ENCODE peak calls at places on chromosomes 13 and 19, in ten cellular contexts. One of them, this sample, is unnamed.

GRCh38 chr13:109744512-109745051 is 41.8 kb downstream of the IRS2 start:
- DNase-seq in keratinocyte: no peak
- DNase-seq in NCI-H2171: peak; percentile 30
- DNase-seq in AG04450: peak; percentile 81
- DNase-seq in heart right ventricle: peak; percentile 59
- DNase-seq in stimulated activated CD4-positive, alpha-beta T cell treated with anti-CD3 and anti-CD28 coated beads, Interleukin-12 subunit alpha, Interleukin-12 subunit beta, amount 100 ng/mL, for 24 hours: no peak
- DNase-seq in left kidney: peak; percentile 67
- DNase-seq in NCI-H2029: peak; percentile 64
- DNase-seq in lung: no peak
- DNase-seq in pancreas: no peak
- DNase-seq in this sample: no peak

GRCh38 chr19:4776436-4777205 is 14.9 kb upstream of the FEM1A start:
- DNase-seq in keratinocyte: no peak
- DNase-seq in NCI-H2171: no peak
- DNase-seq in AG04450: no peak
- DNase-seq in heart right ventricle: no peak
- DNase-seq in stimulated activated CD4-positive, alpha-beta T cell treated with anti-CD3 and anti-CD28 coated beads, Interleukin-12 subunit alpha, Interleukin-12 subunit beta, amount 100 ng/mL, for 24 hours: no peak
- DNase-seq in left kidney: no peak
- DNase-seq in NCI-H2029: no peak
- DNase-seq in lung: no peak
- DNase-seq in pancreas: no peak
- DNase-seq in this sample: no peak

GRCh38 chr13:75415720-75416119 is 66.2 kb downstream of the TBC1D4 start:
- DNase-seq in keratinocyte: no peak
- DNase-seq in NCI-H2171: no peak
- DNase-seq in AG04450: peak; percentile 26
- DNase-seq in heart right ventricle: no peak
- DNase-seq in stimulated activated CD4-positive, alpha-beta T cell treated with anti-CD3 and anti-CD28 coated beads, Interleukin-12 subunit alpha, Interleukin-12 subunit beta, amount 100 ng/mL, for 24 hours: no peak
- DNase-seq in left kidney: peak; percentile 27
- DNase-seq in NCI-H2029: no peak
- DNase-seq in lung: no peak
- DNase-seq in pancreas: no peak
- DNase-seq in this sample: no peak

GRCh38 chr19:3687774-3688706 is 12.2 kb downstream of the PIP5K1C start:
- DNase-seq in keratinocyte: no peak
- DNase-seq in NCI-H2171: peak; percentile 26
- DNase-seq in AG04450: no peak
- DNase-seq in heart right ventricle: no peak
- DNase-seq in stimulated activated CD4-positive, alpha-beta T cell treated with anti-CD3 and anti-CD28 coated beads, Interleukin-12 subunit alpha, Interleukin-12 subunit beta, amount 100 ng/mL, for 24 hours: no peak
- DNase-seq in left kidney: peak; percentile 60
- DNase-seq in NCI-H2029: no peak
- DNase-seq in lung: no peak
- DNase-seq in pancreas: no peak
- DNase-seq in this sample: no peak

GRCh38 chr19:6677924-6678689 is 8.1 kb upstream of the TNFSF14 start:
- DNase-seq in keratinocyte: no peak
- DNase-seq in NCI-H2171: no peak
- DNase-seq in AG04450: no peak
- DNase-seq in heart right ventricle: no peak
- DNase-seq in stimulated activated CD4-positive, alpha-beta T cell treated with anti-CD3 and anti-CD28 coated beads, Interleukin-12 subunit alpha, Interleukin-12 subunit beta, amount 100 ng/mL, for 24 hours: no peak
- DNase-seq in left kidney: no peak
- DNase-seq in NCI-H2029: no peak
- DNase-seq in lung: peak; percentile 36
- DNase-seq in pancreas: no peak
- DNase-seq in this sample: no peak

GRCh38 chr19:35315883-35316282 is 13.1 kb upstream of the CD22 start:
- DNase-seq in keratinocyte: no peak
- DNase-seq in NCI-H2171: no peak
- DNase-seq in AG04450: no peak
- DNase-seq in heart right ventricle: no peak
- DNase-seq in stimulated activated CD4-positive, alpha-beta T cell treated with anti-CD3 and anti-CD28 coated beads, Interleukin-12 subunit alpha, Interleukin-12 subunit beta, amount 100 ng/mL, for 24 hours: no peak
- DNase-seq in left kidney: peak; percentile 47
- DNase-seq in NCI-H2029: no peak
- DNase-seq in lung: no peak
- DNase-seq in pancreas: no peak
- DNase-seq in this sample: no peak

GRCh38 chr19:13850910-13851753 is 25.8 kb upstream of the NANOS3 start:
- DNase-seq in keratinocyte: no peak
- DNase-seq in NCI-H2171: no peak
- DNase-seq in AG04450: peak; percentile 88
- DNase-seq in heart right ventricle: peak; percentile 88
- DNase-seq in stimulated activated CD4-positive, alpha-beta T cell treated with anti-CD3 and anti-CD28 coated beads, Interleukin-12 subunit alpha, Interleukin-12 subunit beta, amount 100 ng/mL, for 24 hours: no peak
- DNase-seq in left kidney: peak; percentile 47
- DNase-seq in NCI-H2029: no peak
- DNase-seq in lung: peak; percentile 85
- DNase-seq in pancreas: peak; percentile 83
- DNase-seq in this sample: peak; percentile 94

GRCh38 chr19:38655148-38655824 is 7.8 kb downstream of the ACTN4 start:
- DNase-seq in keratinocyte: no peak
- DNase-seq in NCI-H2171: no peak
- DNase-seq in AG04450: no peak
- DNase-seq in heart right ventricle: no peak
- DNase-seq in stimulated activated CD4-positive, alpha-beta T cell treated with anti-CD3 and anti-CD28 coated beads, Interleukin-12 subunit alpha, Interleukin-12 subunit beta, amount 100 ng/mL, for 24 hours: peak; percentile 22
- DNase-seq in left kidney: no peak
- DNase-seq in NCI-H2029: no peak
- DNase-seq in lung: no peak
- DNase-seq in pancreas: no peak
- DNase-seq in this sample: no peak

GRCh38 chr19:38452430-38453366 is 19.2 kb downstream of the RYR1 start:
- DNase-seq in keratinocyte: no peak
- DNase-seq in NCI-H2171: no peak
- DNase-seq in AG04450: no peak
- DNase-seq in heart right ventricle: no peak
- DNase-seq in stimulated activated CD4-positive, alpha-beta T cell treated with anti-CD3 and anti-CD28 coated beads, Interleukin-12 subunit alpha, Interleukin-12 subunit beta, amount 100 ng/mL, for 24 hours: no peak
- DNase-seq in left kidney: no peak
- DNase-seq in NCI-H2029: no peak
- DNase-seq in lung: no peak
- DNase-seq in pancreas: peak; percentile 23
- DNase-seq in this sample: no peak

GRCh38 chr19:35553385-35554000 is 8.1 kb downstream of the TMEM147 start:
- DNase-seq in keratinocyte: no peak
- DNase-seq in NCI-H2171: no peak
- DNase-seq in AG04450: no peak
- DNase-seq in heart right ventricle: no peak
- DNase-seq in stimulated activated CD4-positive, alpha-beta T cell treated with anti-CD3 and anti-CD28 coated beads, Interleukin-12 subunit alpha, Interleukin-12 subunit beta, amount 100 ng/mL, for 24 hours: no peak
- DNase-seq in left kidney: no peak
- DNase-seq in NCI-H2029: no peak
- DNase-seq in lung: no peak
- DNase-seq in pancreas: no peak
- DNase-seq in this sample: no peak

GRCh38 chr13:85771856-85772255 is 27.4 kb downstream of the SLITRK6 start:
- DNase-seq in keratinocyte: no peak
- DNase-seq in NCI-H2171: no peak
- DNase-seq in AG04450: no peak
- DNase-seq in heart right ventricle: no peak
- DNase-seq in stimulated activated CD4-positive, alpha-beta T cell treated with anti-CD3 and anti-CD28 coated beads, Interleukin-12 subunit alpha, Interleukin-12 subunit beta, amount 100 ng/mL, for 24 hours: no peak
- DNase-seq in left kidney: no peak
- DNase-seq in NCI-H2029: no peak
- DNase-seq in lung: no peak
- DNase-seq in pancreas: no peak
- DNase-seq in this sample: no peak

This sample was measured in LoVo.